ENCODE peak calls at places on chromosome X, in six cellular contexts. M is AG04450; X is NCI-H2081; C is activated naive CD4-positive, alpha-beta T cell; G is stimulated activated CD4-positive, alpha-beta T cell treated with anti-CD3 and anti-CD28 coated beads, Interleukin-2, amount 100 ng/mL, for 24 hours; J is M059J. O is an unnamed sample.

GRCh38 chrX:27186671-27187070 is 276.5 kb downstream of the PPP4R3C start:
- DNase-seq in M (no peak), G (peak; percentile 17), X (peak; percentile 73), J (peak; percentile 28), C (no peak), O (no peak)

GRCh38 chrX:129823115-129823514 is 20.6 kb downstream of the ZDHHC9 start:
- DNase-seq in X (no peak), M (no peak), J (peak; percentile 58), G (peak; percentile 48), C (no peak), O (peak; percentile 12)

GRCh38 chrX:70254909-70255308 is 5.1 kb downstream of the P2RY4 start:
- DNase-seq in X (no peak), M (no peak), C (no peak), G (no peak), J (no peak), O (no peak)

GRCh38 chrX:45912316-45912715 is 632.9 kb downstream of the ZNF674 start:
- DNase-seq in C (no peak), J (peak; percentile 24), M (no peak), G (no peak), X (no peak), O (no peak)

GRCh38 chrX:118864063-118864630 is 40.5 kb downstream of the ZCCHC12 start:
- DNase-seq in C (no peak), J (no peak), M (no peak), X (no peak), G (no peak), O (no peak)

GRCh38 chrX:121036951-121037350 is 10.5 kb upstream of the GLUD2 start:
- DNase-seq in G (no peak), M (no peak), X (no peak), C (no peak), J (no peak), O (no peak)

GRCh38 chrX:118974908-118975671 is 672 bp downstream of the LONRF3 start:
- DNase-seq in G (peak; percentile 50), J (peak; percentile 71), C (peak; percentile 15), M (no peak), X (peak; percentile 78), O (no peak)

GRCh38 chrX:1323315-1323714 is 13.3 kb upstream of the IL3RA start:
- DNase-seq in X (no peak), J (peak; percentile 29), C (peak; percentile 3), G (peak; percentile 57), M (no peak), O (no peak)

GRCh38 chrX:49840679-49841078 is 11.6 kb downstream of the PAGE4 start:
- DNase-seq in M (no peak), X (peak; percentile 74), J (peak; percentile 85), C (peak; percentile 5), G (peak; percentile 35), O (no peak)

GRCh38 chrX:113510586-113510985 is 670.0 kb upstream of the AMOT start:
- DNase-seq in J (peak; percentile 21), C (no peak), G (no peak), M (no peak), X (no peak), O (no peak)

GRCh38 chrX:23919706-23920320 is 12.0 kb downstream of the CXorf58 start:
- DNase-seq in X (no peak), G (no peak), J (no peak), C (no peak), M (no peak), O (no peak)

GRCh38 chrX:72029473-72030411 is 102.0 kb downstream of the RTL5 start:
- DNase-seq in J (peak; percentile 94), M (peak; percentile 56), C (no peak), X (no peak), G (no peak), O (peak; percentile 49)

GRCh38 chrX:12330841-12331240 is 192.6 kb downstream of the FRMPD4 start:
- DNase-seq in X (no peak), M (no peak), J (peak; percentile 48), C (no peak), G (no peak), O (no peak)

GRCh38 chrX:1537031-1537715 is at the start of gene P2RY8:
- DNase-seq in C (peak; percentile 30), M (no peak), J (peak; percentile 74), X (no peak), G (peak; percentile 79), O (no peak)

GRCh38 chrX:12791253-12792228 is at the start of gene PRPS2:
- DNase-seq in J (peak; percentile 61), X (peak; percentile 68), M (no peak), G (peak; percentile 77), C (peak; percentile 27), O (no peak)

GRCh38 chrX:53714580-53715335 is 28.2 kb upstream of the HUWE1 start:
- DNase-seq in M (no peak), X (no peak), J (peak; percentile 71), G (peak; percentile 56), C (no peak), O (peak; percentile 15)

GRCh38 chrX:136207546-136207945 is 43.7 kb downstream of the MAP7D3 start:
- DNase-seq in M (no peak), C (no peak), J (peak; percentile 16), X (no peak), G (no peak), O (no peak)

GRCh38 chrX:154751121-154751668 is 318 bp upstream of the GAB3 start:
- DNase-seq in G (no peak), X (no peak), M (no peak), C (no peak), J (no peak), O (no peak)

GRCh38 chrX:119292445-119292844 is 56.4 kb downstream of the PGRMC1 start:
- DNase-seq in X (no peak), M (no peak), J (peak; percentile 36), C (no peak), G (no peak), O (no peak)

GRCh38 chrX:70979136-70979762 is 48.4 kb upstream of the SLC7A3 start:
- DNase-seq in X (no peak), J (peak; percentile 54), G (no peak), C (no peak), M (no peak), O (no peak)